ENCODE peak calls at places on chromosomes 12 and 14, in five cellular contexts. W is B cell; V is CMK; P is BJ; O is CD8-positive, alpha-beta T cell. M is an unnamed sample.

GRCh38 chr12:111457577-111457976 is 51.9 kb downstream of the SH2B3 start:
- DNase-seq in W (no peak), V (no peak), P (no peak), O (no peak), M (no peak)

GRCh38 chr14:105272623-105273022 is 24.3 kb downstream of the BTBD6 start:
- DNase-seq in W (no peak), V (no peak), P (no peak), O (no peak), M (no peak)

GRCh38 chr12:104480826-104481457 is 24.2 kb downstream of the CHST11 start:
- DNase-seq in W (no peak), V (no peak), P (no peak), O (no peak), M (no peak)

GRCh38 chr12:50314629-50315312 is 31.5 kb upstream of the LIMA1 start:
- DNase-seq in W (no peak), V (no peak), P (peak; percentile 16), O (no peak), M (peak; percentile 57)

GRCh38 chr14:26286066-26286791 is 311.6 kb downstream of the NOVA1 start:
- DNase-seq in W (no peak), V (peak; percentile 12), P (no peak), O (no peak), M (no peak)

GRCh38 chr12:14238224-14238792 is 127.2 kb upstream of the ATF7IP start:
- DNase-seq in W (no peak), V (no peak), P (no peak), O (no peak), M (no peak)

GRCh38 chr14:64915797-64916196 is 1.5 kb downstream of the CHURC1 start:
- DNase-seq in W (no peak), V (no peak), P (no peak), O (no peak), M (no peak)

GRCh38 chr14:98292191-98292590 is 979.8 kb downstream of the BCL11B start:
- DNase-seq in W (no peak), V (no peak), P (no peak), O (no peak), M (no peak)

GRCh38 chr14:104436047-104436531 is 143.5 kb upstream of the C14orf180 start:
- DNase-seq in W (no peak), V (peak; percentile 55), P (no peak), O (no peak), M (peak; percentile 16)

GRCh38 chr14:70789361-70789760 is 20.0 kb downstream of the MAP3K9 start:
- DNase-seq in W (no peak), V (no peak), P (peak; percentile 9), O (no peak), M (no peak)

GRCh38 chr14:69543341-69544249 is 31.1 kb downstream of the CCDC177 start:
- DNase-seq in W (no peak), V (no peak), P (no peak), O (peak; percentile 5), M (no peak)

GRCh38 chr12:47306130-47306529 is 226.4 kb upstream of the AMIGO2 start:
- DNase-seq in W (no peak), V (no peak), P (no peak), O (no peak), M (no peak)

GRCh38 chr12:65282840-65283239 is 4.4 kb downstream of the MSRB3 start:
- DNase-seq in W (no peak), V (no peak), P (no peak), O (no peak), M (no peak)

GRCh38 chr12:3281588-3282150 is 204.5 kb downstream of the TSPAN9 start:
- DNase-seq in W (no peak), V (no peak), P (no peak), O (no peak), M (no peak)

GRCh38 chr12:78146365-78146772 is 315.7 kb downstream of the NAV3 start:
- DNase-seq in W (no peak), V (no peak), P (no peak), O (no peak), M (peak; percentile 11)

M was measured in GM10248.